ENCODE peak calls at places on chromosomes 3 and 15, in five cellular contexts. V is AG08395; Q is ELR; F is activated CD8-positive, alpha-beta memory T cell treated with anti-CD3 and anti-CD28 coated beads for 24 hours; G is foreskin fibroblast. W is an unnamed sample.

GRCh38 chr3:152519376-152519775 is 250.6 kb downstream of the MBNL1 start:
- DNase-seq in V (no peak), Q (no peak), F (no peak), G (no peak), W (no peak)

GRCh38 chr15:56454841-56455240 is 10.1 kb downstream of the MNS1 start:
- DNase-seq in V (no peak), Q (no peak), F (no peak), G (no peak), W (no peak)

GRCh38 chr3:58411036-58411435 is 22.6 kb downstream of the PDHB start:
- DNase-seq in V (peak), Q (peak), F (no peak), G (peak), W (no peak)

GRCh38 chr15:96353378-96353930 is 23.0 kb downstream of the NR2F2 start:
- DNase-seq in V (no peak), Q (no peak), F (peak), G (no peak), W (no peak)

GRCh38 chr15:33310481-33311311 is at the start of gene RYR3:
- DNase-seq in V (no peak), Q (no peak), F (no peak), G (no peak), W (no peak)

GRCh38 chr3:116188231-116188785 is 257.0 kb downstream of the LSAMP start:
- DNase-seq in V (no peak), Q (peak), F (no peak), G (peak), W (no peak)

GRCh38 chr15:80776420-80777045 is 2.6 kb upstream of the CEMIP start:
- DNase-seq in V (no peak), Q (peak), F (peak), G (peak), W (peak)

GRCh38 chr3:118527527-118528044 is 507.1 kb downstream of the IGSF11 start:
- DNase-seq in V (no peak), Q (no peak), F (no peak), G (no peak), W (no peak)

GRCh38 chr15:36429707-36430106 is 149.7 kb upstream of the CDIN1 start:
- DNase-seq in V (no peak), Q (no peak), F (no peak), G (no peak), W (no peak)

GRCh38 chr3:155154255-155154654 is 74.1 kb downstream of the MME start:
- DNase-seq in V (peak), Q (no peak), F (no peak), G (no peak), W (no peak)

GRCh38 chr3:129233538-129233937 is 15.9 kb upstream of the COPG1 start:
- DNase-seq in V (no peak), Q (no peak), F (no peak), G (no peak), W (no peak)

GRCh38 chr3:66484106-66484857 is 16.5 kb downstream of the LRIG1 start:
- DNase-seq in V (no peak), Q (no peak), F (no peak), G (no peak), W (no peak)

GRCh38 chr15:51696566-51696965 is 15.3 kb downstream of the SCG3 start:
- DNase-seq in V (no peak), Q (no peak), F (no peak), G (no peak), W (no peak)

GRCh38 chr3:115819785-115820384 is 196.6 kb downstream of the GAP43 start:
- DNase-seq in V (peak), Q (peak), F (no peak), G (peak), W (peak)